ENCODE peak calls at places on chromosomes 2 and 18, in ten cellular contexts. E is left ventricle myocardium inferior, C is cardiac muscle cell, Y is IMR-90, H is psoas muscle, Q is upper lobe of right lung, K is PC-3, N is body of pancreas, O is aorta, D is HCT116. P is an unnamed sample.

GRCh38 chr2:65514555-65515195 is 82.3 kb upstream of the SPRED2 start:
- DNase-seq in Y (peak; percentile 22), K (no peak), D (no peak), N (no peak), E (no peak), C (no peak), H (no peak), O (no peak), Q (no peak), P (no peak)

GRCh38 chr2:179592167-179592936 is 269.1 kb downstream of the ZNF385B start:
- DNase-seq in D (no peak), Y (peak; percentile 90), E (no peak), N (no peak), K (peak; percentile 63), O (no peak), C (no peak), H (no peak), Q (no peak), P (no peak)

GRCh38 chr2:181585732-181586131 is 71.2 kb downstream of the CERKL start:
- DNase-seq in K (no peak), O (no peak), C (no peak), Q (no peak), E (no peak), N (no peak), D (no peak), H (no peak), Y (no peak), P (no peak)

GRCh38 chr2:113694438-113694837 is 62.0 kb downstream of the SLC35F5 start:
- DNase-seq in D (no peak), K (no peak), O (no peak), Y (no peak), N (no peak), Q (no peak), H (no peak), E (no peak), C (no peak), P (no peak)

GRCh38 chr2:123953848-123954247 is 71.2 kb upstream of the CNTNAP5 start:
- DNase-seq in O (no peak), N (no peak), D (no peak), H (no peak), Y (peak; percentile 11), E (no peak), Q (no peak), C (no peak), K (peak; percentile 97), P (no peak)

GRCh38 chr2:141468746-141469145 is 662.1 kb downstream of the LRP1B start:
- DNase-seq in O (no peak), C (no peak), Q (no peak), D (no peak), H (no peak), K (peak; percentile 38), N (peak; percentile 37), Y (no peak), E (no peak), P (no peak)

GRCh38 chr2:75453696-75454095 is 107.0 kb downstream of the EVA1A start:
- DNase-seq in C (no peak), H (no peak), Q (no peak), E (no peak), O (no peak), Y (no peak), D (no peak), K (no peak), N (no peak), P (no peak)

GRCh38 chr18:24315170-24315569 is 82.5 kb downstream of the OSBPL1A start:
- DNase-seq in Q (no peak), Y (peak; percentile 83), N (no peak), E (no peak), O (no peak), C (no peak), H (no peak), D (no peak), K (no peak), P (no peak)

DNA sequence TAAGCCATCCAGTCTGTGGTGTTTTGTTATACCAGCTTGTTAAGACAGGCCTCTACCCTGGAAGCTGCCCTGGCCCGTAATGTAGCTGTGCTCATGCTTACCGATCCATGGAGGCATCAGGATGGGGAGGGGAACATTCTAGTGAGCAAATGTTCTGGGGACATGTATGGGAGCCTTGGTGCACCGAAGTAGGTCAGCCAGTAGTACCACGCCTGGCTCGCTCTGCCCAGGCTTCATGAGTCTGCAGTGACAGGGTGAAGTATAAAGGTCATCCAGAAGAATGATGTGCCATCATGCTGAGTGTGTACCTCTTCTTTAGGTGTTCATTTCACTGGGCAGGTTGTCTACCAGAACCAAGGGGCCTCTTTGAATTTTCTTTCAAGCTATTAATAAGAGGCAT is 16.3 kb downstream of the RASGRP3 start:
- DNase-seq in K (no peak), E (no peak), Q (no peak), N (no peak), H (no peak), C (no peak), O (no peak), Y (no peak), D (no peak), P (no peak)
- H3K4me1 ChIP-seq in K (peaks cover 29% of the 10 kb centered on the region), E (peaks cover 90% of the 10 kb centered on the region), Q (peaks cover 12% of the 10 kb centered on the region), N (peaks cover 3% of the 10 kb centered on the region), H (peaks cover 60% of the 10 kb centered on the region), C (no peaks in the 10 kb centered on the region), O (no peaks in the 10 kb centered on the region), Y (peaks cover 7% of the 10 kb centered on the region), D (peaks cover 3% of the 10 kb centered on the region), P (peaks cover 17% of the 10 kb centered on the region)

DNA sequence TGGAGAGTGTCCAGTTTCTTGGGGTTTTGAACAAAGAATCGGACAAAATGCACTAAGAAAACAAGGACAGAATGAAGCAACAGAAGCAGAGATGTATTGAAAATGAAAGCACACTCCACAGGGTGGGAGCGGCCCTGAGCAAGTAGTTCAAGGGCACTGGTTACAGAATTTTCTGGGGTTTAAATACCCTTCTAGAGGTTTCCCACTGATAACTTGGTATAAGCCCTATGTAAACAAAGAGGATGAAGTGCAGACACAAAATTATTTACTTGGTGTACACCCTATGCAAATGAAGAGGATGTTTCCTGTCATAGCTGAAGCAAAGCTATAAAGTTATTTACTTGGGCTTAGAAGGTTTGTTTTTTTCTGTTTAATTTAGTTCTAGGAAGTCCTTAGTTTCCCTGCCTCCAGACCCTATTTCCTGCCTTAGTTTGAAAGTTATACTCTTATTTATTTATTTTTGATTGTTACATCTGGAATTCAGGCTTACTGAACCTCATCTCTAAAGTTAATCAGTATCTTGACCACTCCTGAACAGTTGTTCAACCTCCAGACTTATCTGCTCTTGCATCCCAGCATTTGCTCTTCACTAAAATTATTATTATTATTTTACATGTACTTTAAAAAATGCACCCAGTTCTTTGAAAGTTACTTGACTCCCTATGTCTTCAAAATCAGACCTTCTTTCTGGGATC is 193.5 kb downstream of the SPP2 start:
- DNase-seq in H (no peak), E (no peak), Q (no peak), D (no peak), N (no peak), O (no peak), C (no peak), K (peak; percentile 46), Y (no peak), P (peak; percentile 86)
- H3K4me1 ChIP-seq in H (no peaks in the 10 kb centered on the region), E (no peaks in the 10 kb centered on the region), Q (peaks cover 4% of the 10 kb centered on the region), D (peaks cover 74% of the 10 kb centered on the region), N (no peaks in the 10 kb centered on the region), O (no peaks in the 10 kb centered on the region), C (no peaks in the 10 kb centered on the region), K (peaks cover 64% of the 10 kb centered on the region), Y (peaks cover 10% of the 10 kb centered on the region), P (peaks cover 61% of the 10 kb centered on the region)

GRCh38 chr2:44745922-44746321 is 195.6 kb upstream of the SIX3 start:
- DNase-seq in D (no peak), O (no peak), Y (no peak), E (no peak), H (no peak), N (no peak), K (no peak), Q (no peak), C (no peak), P (no peak)

GRCh38 chr2:44746367-44746766 is 195.1 kb upstream of the SIX3 start:
- DNase-seq in D (no peak), C (no peak), Y (no peak), E (no peak), H (no peak), Q (no peak), K (no peak), O (no peak), N (no peak), P (no peak)

GRCh38 chr2:44746856-44747612 is 194.5 kb upstream of the SIX3 start:
- DNase-seq in Y (no peak), O (no peak), N (no peak), Q (no peak), D (no peak), K (peak; percentile 93), C (no peak), H (no peak), E (no peak), P (no peak)

GRCh38 chr2:44744961-44745360 is 196.5 kb upstream of the SIX3 start:
- DNase-seq in D (no peak), K (no peak), E (no peak), Y (no peak), Q (no peak), O (no peak), N (no peak), C (no peak), H (no peak), P (no peak)

DNA sequence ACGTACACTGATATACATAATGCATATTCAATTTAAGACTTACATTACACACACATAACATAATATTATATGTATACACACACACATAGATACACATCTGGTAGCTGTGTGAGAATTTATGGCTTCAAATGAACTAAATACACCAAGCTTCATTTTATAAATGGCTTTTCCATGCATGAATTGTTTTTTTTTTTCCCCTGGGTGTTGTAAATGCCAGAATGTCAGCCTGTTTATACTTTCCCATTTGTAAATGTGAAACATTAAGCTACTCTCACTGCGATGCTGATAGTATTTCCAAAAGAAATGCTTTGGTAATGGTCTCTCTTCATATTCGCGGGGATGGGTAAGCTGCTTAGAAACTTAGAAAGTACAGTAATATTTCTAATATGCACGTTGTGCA is 196.0 kb upstream of the SIX3 start:
- DNase-seq in H (no peak), O (no peak), D (no peak), C (no peak), K (no peak), E (no peak), N (no peak), Q (no peak), Y (no peak), P (no peak)
- H3K4me1 ChIP-seq in H (peaks cover 26% of the 10 kb centered on the region), O (peaks cover 6% of the 10 kb centered on the region), D (peaks cover 4% of the 10 kb centered on the region), C (no peaks in the 10 kb centered on the region), K (peaks cover 27% of the 10 kb centered on the region), E (peaks cover 33% of the 10 kb centered on the region), N (no peaks in the 10 kb centered on the region), Q (no peaks in the 10 kb centered on the region), Y (no peaks in the 10 kb centered on the region), P (no peaks in the 10 kb centered on the region)

GRCh38 chr2:157784823-157785175 is 91.3 kb downstream of the ACVR1 start:
- DNase-seq in C (no peak), E (no peak), N (no peak), Q (no peak), D (no peak), O (no peak), K (peak; percentile 4), Y (no peak), H (no peak), P (no peak)

GRCh38 chr2:157787364-157787938 is 88.7 kb downstream of the ACVR1 start:
- DNase-seq in E (no peak), C (no peak), D (no peak), Y (no peak), O (no peak), H (no peak), N (no peak), Q (no peak), K (no peak), P (no peak)

GRCh38 chr2:157785200-157785599 is 90.9 kb downstream of the ACVR1 start:
- DNase-seq in O (no peak), C (no peak), Y (peak; percentile 48), N (peak; percentile 47), D (no peak), E (no peak), Q (no peak), K (peak; percentile 31), H (no peak), P (peak; percentile 13)

GRCh38 chr2:157786663-157787363 is 89.3 kb downstream of the ACVR1 start:
- DNase-seq in K (no peak), N (no peak), E (no peak), C (no peak), H (no peak), Q (no peak), D (no peak), O (no peak), Y (no peak), P (no peak)

GRCh38 chr2:157785866-157786662 is 90.1 kb downstream of the ACVR1 start:
- DNase-seq in E (no peak), Y (peak; percentile 69), H (no peak), O (no peak), Q (no peak), K (peak; percentile 25), D (no peak), N (no peak), C (peak; percentile 53), P (no peak)
- H3K4me1 ChIP-seq in E (peaks cover 97% of the 10 kb centered on the region), Y (peaks cover 23% of the 10 kb centered on the region), H (peaks cover 96% of the 10 kb centered on the region), O (peaks cover 19% of the 10 kb centered on the region), Q (peaks cover 57% of the 10 kb centered on the region), K (peaks cover 19% of the 10 kb centered on the region), D (peaks cover 10% of the 10 kb centered on the region), N (peaks cover 77% of the 10 kb centered on the region), C (peaks cover 47% of the 10 kb centered on the region), P (peaks cover 56% of the 10 kb centered on the region)